ENCODE peak calls at places on chromosomes 1 and 21, in seven cellular contexts. B is GM04504; I is stimulated activated CD8-positive, alpha-beta memory T cell treated with anti-CD3 and anti-CD28 coated beads, Interleukin-12 subunit alpha, Interleukin-12 subunit beta, amount 100 ng/mL, for 4 hours; P is stimulated activated CD4-positive, alpha-beta T cell treated with anti-CD3 and anti-CD28 coated beads, TNF-alpha, amount 100 ng/mL, for 48 hours; M is activated T-cell treated with anti-CD3 and anti-CD28 coated beads for 4 hours; J is T-helper 9 cell; X is activated CD4-positive, alpha-beta T cell treated with anti-CD3 and anti-CD28 coated beads for 4 hours. F is an unnamed sample.

GRCh38 chr1:169078163-169078883 is 28.2 kb upstream of the ATP1B1 start:
- DNase-seq in M (no peak), P (no peak), B (no peak), J (no peak), I (no peak), X (no peak), F (no peak)

GRCh38 chr1:98172578-98172977 is 251.7 kb upstream of the DPYD start:
- DNase-seq in I (no peak), J (no peak), B (no peak), P (no peak), X (no peak), M (no peak), F (peak; percentile 16)

GRCh38 chr1:41713557-41714327 is 205.0 kb downstream of the HIVEP3 start:
- DNase-seq in B (peak; percentile 76), M (no peak), I (no peak), J (no peak), X (no peak), P (no peak), F (peak; percentile 89)

GRCh38 chr21:41933259-41934079 is 20.3 kb downstream of the C2CD2 start:
- DNase-seq in X (no peak), P (no peak), I (no peak), B (no peak), M (no peak), J (no peak), F (no peak)

GRCh38 chr1:35449334-35450008 is 107.7 kb downstream of the KIAA0319L start:
- DNase-seq in P (no peak), J (no peak), B (peak; percentile 95), I (no peak), X (no peak), M (no peak), F (peak; percentile 94)

GRCh38 chr1:46244656-46245371 is 2.7 kb upstream of the RAD54L start:
- DNase-seq in B (no peak), X (no peak), J (no peak), P (no peak), M (no peak), I (no peak), F (no peak)

GRCh38 chr1:6185151-6185550 is 5.0 kb upstream of the CHD5 start:
- DNase-seq in B (no peak), I (no peak), P (no peak), M (no peak), X (no peak), J (no peak), F (peak; percentile 81)

GRCh38 chr1:235073331-235073967 is 55.2 kb downstream of the TOMM20 start:
- DNase-seq in B (no peak), I (no peak), X (no peak), P (no peak), M (no peak), J (no peak), F (no peak)

GRCh38 chr1:67874501-67875111 is 41.3 kb upstream of the GNG12 start:
- DNase-seq in I (no peak), J (no peak), X (no peak), M (no peak), B (no peak), P (no peak), F (peak; percentile 84)

GRCh38 chr1:51661081-51661518 is 44.2 kb downstream of the OSBPL9 start:
- DNase-seq in M (no peak), X (no peak), J (no peak), P (no peak), I (no peak), B (peak; percentile 95), F (peak; percentile 97)

GRCh38 chr21:36759348-36760083 is 60.6 kb downstream of the SIM2 start:
- DNase-seq in I (no peak), P (no peak), X (no peak), M (no peak), J (no peak), B (no peak), F (no peak)

GRCh38 chr1:86913399-86913895 is 479 bp downstream of the SELENOF start:
- DNase-seq in J (peak; percentile 21), I (peak; percentile 2), B (peak; percentile 16), X (peak; percentile 28), M (peak; percentile 19), P (peak; percentile 6), F (peak; percentile 10)

GRCh38 chr1:18882511-18882910 is 19.8 kb downstream of the ALDH4A1 start:
- DNase-seq in M (no peak), P (no peak), X (no peak), J (no peak), I (no peak), B (peak; percentile 33), F (peak; percentile 41)

GRCh38 chr1:214234635-214235025 is 46.3 kb upstream of the SMYD2 start:
- DNase-seq in X (no peak), M (no peak), J (no peak), P (no peak), I (no peak), B (no peak), F (no peak)

GRCh38 chr1:208781391-208782035 is 537.3 kb upstream of the PLXNA2 start:
- DNase-seq in P (no peak), J (no peak), X (no peak), M (no peak), I (no peak), B (no peak), F (no peak)

GRCh38 chr21:41222247-41223068 is 54.5 kb downstream of the BACE2 start:
- DNase-seq in X (no peak), M (no peak), J (no peak), I (no peak), P (no peak), B (no peak), F (peak; percentile 42)

GRCh38 chr1:200923607-200924006 is 28.9 kb downstream of the INAVA start:
- DNase-seq in X (no peak), M (no peak), P (no peak), I (no peak), B (no peak), J (no peak), F (peak; percentile 12)

GRCh38 chr1:160359559-160360226 is 7.2 kb upstream of the NHLH1 start:
- DNase-seq in J (no peak), M (no peak), B (no peak), P (no peak), X (no peak), I (no peak), F (peak; percentile 10)

GRCh38 chr1:40041466-40041838 is 923 bp downstream of the CAP1 start:
- DNase-seq in B (no peak), M (no peak), X (no peak), P (no peak), I (no peak), J (no peak), F (no peak)